ENCODE peak calls at places on chromosomes 6 and 20, in four cellular contexts. C is body of pancreas, B is AG04450, E is uterus. L is an unnamed sample.

GRCh38 chr6:157557541-157557940 is 176.6 kb downstream of the ZDHHC14 start:
- DNase-seq in C (no peak), B (no peak), E (no peak), L (no peak)

GRCh38 chr6:5866547-5867051 is 140.1 kb downstream of the NRN1 start:
- DNase-seq in C (no peak), B (no peak), E (no peak), L (no peak)

GRCh38 chr20:24640686-24641085 is 171.3 kb downstream of the SYNDIG1 start:
- DNase-seq in C (no peak), B (no peak), E (no peak), L (no peak)

GRCh38 chr6:90220273-90220672 is 76.4 kb downstream of the BACH2 start:
- DNase-seq in C (no peak), B (no peak), E (no peak), L (no peak)

GRCh38 chr6:82783587-82784253 is 281.9 kb downstream of the UBE3D start:
- DNase-seq in C (no peak), B (no peak), E (no peak), L (no peak)

GRCh38 chr6:161561938-161562337 is 288.1 kb upstream of the AGPAT4 start:
- DNase-seq in C (no peak), B (no peak), E (no peak), L (no peak)

GRCh38 chr6:43113431-43114260 is 37.5 kb downstream of the PTK7 start:
- DNase-seq in C (no peak), B (no peak), E (peak; percentile 59), L (no peak)

GRCh38 chr6:165817148-165817547 is 154.1 kb upstream of the PDE10A start:
- DNase-seq in C (no peak), B (no peak), E (no peak), L (no peak)

GRCh38 chr6:107555449-107555848 is 65.5 kb downstream of the SOBP start:
- DNase-seq in C (no peak), B (no peak), E (no peak), L (no peak)

GRCh38 chr6:106186714-106187113 is 100.6 kb downstream of the PRDM1 start:
- DNase-seq in C (no peak), B (no peak), E (no peak), L (no peak)

GRCh38 chr20:37288091-37288490 is 1.4 kb upstream of the MANBAL start:
- DNase-seq in C (no peak), B (no peak), E (no peak), L (no peak)

GRCh38 chr6:29847871-29848630 is 20.4 kb downstream of the HLA-G start:
- DNase-seq in C (peak; percentile 82), B (peak; percentile 6), E (peak; percentile 78), L (peak; percentile 94)

GRCh38 chr6:33761922-33762629 is 15.4 kb upstream of the IP6K3 start:
- DNase-seq in C (peak; percentile 77), B (no peak), E (peak; percentile 44), L (peak; percentile 25)

GRCh38 chr6:95420792-95421191 is 156.5 kb upstream of the MANEA start:
- DNase-seq in C (no peak), B (no peak), E (no peak), L (no peak)

GRCh38 chr6:43575105-43575771 is 600 bp downstream of the XPO5 start:
- DNase-seq in C (no peak), B (no peak), E (no peak), L (no peak)

GRCh38 chr6:2158596-2159271 is 86.7 kb downstream of the GMDS start:
- DNase-seq in C (no peak), B (no peak), E (no peak), L (no peak)

GRCh38 chr6:37027036-37027720 is 21.7 kb downstream of the FGD2 start:
- DNase-seq in C (no peak), B (no peak), E (no peak), L (no peak)

GRCh38 chr6:56984374-56984773 is 29.5 kb downstream of the BEND6 start:
- DNase-seq in C (no peak), B (no peak), E (no peak), L (no peak)

GRCh38 chr6:48560408-48560807 is 449.4 kb upstream of the PTCHD4 start:
- DNase-seq in C (no peak), B (no peak), E (no peak), L (no peak)

GRCh38 chr6:139496654-139497343 is 122.4 kb upstream of the CITED2 start:
- DNase-seq in C (no peak), B (no peak), E (no peak), L (no peak)

GRCh38 chr6:108868551-108869145 is 20.4 kb downstream of the ARMC2 start:
- DNase-seq in C (no peak), B (no peak), E (no peak), L (no peak)

GRCh38 chr6:166767191-166767590 is 140.1 kb upstream of the RPS6KA2 start:
- DNase-seq in C (no peak), B (no peak), E (no peak), L (no peak)

GRCh38 chr20:2865630-2866029 is 7.7 kb upstream of the PTPRA start:
- DNase-seq in C (no peak), B (no peak), E (no peak), L (no peak)

GRCh38 chr20:2658414-2659354 is 5.3 kb downstream of the IDH3B start:
- DNase-seq in C (no peak), B (no peak), E (no peak), L (no peak)

GRCh38 chr6:128368213-128369000 is 152.0 kb downstream of the PTPRK start:
- DNase-seq in C (no peak), B (no peak), E (no peak), L (no peak)

GRCh38 chr6:169724554-169725269 is 412 bp upstream of the PHF10 start:
- DNase-seq in C (peak; percentile 54), B (no peak), E (peak; percentile 51), L (peak; percentile 77)

DNA sequence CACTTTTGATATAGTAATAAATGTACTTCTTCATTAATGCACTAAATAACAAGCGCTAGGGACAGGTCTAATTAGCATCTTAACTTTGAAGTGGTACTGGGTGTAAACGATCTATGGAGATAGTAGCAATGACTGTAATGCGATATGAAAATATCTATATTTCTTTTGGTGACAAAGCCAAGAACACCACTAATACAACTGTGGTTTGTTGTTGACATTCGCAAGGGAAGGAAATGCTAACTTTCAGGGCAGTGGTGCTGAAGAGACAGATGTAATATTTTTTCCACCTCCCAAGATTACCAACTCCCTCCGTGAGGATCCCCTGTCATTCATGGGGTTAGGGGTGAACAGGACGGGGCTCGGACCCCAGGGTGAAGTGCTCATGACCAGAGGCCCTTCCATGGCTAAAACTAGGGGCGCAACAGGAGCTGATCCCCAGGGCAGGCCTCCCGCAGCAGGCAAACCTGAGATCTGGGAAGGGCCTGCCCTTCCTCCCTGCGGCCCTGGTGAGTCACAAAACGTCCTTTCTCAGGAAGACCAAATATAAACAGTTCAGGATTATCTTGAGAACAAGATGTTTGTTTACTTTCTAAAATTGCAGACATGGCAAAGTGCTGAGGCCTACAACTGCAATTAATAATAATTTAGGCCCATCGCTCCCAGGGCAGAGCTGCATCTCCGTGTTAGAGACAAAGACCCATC is 65.0 kb upstream of the TOX2 start:
- DNase-seq in C (no peak), B (peak; percentile 29), E (no peak), L (no peak)
- H3K27ac ChIP-seq in C (no peak overlapping the region), B (peak overlapping the region; percentile 76), E (peak overlapping the region; percentile 11), L (peak overlapping the region; percentile 70)

DNA sequence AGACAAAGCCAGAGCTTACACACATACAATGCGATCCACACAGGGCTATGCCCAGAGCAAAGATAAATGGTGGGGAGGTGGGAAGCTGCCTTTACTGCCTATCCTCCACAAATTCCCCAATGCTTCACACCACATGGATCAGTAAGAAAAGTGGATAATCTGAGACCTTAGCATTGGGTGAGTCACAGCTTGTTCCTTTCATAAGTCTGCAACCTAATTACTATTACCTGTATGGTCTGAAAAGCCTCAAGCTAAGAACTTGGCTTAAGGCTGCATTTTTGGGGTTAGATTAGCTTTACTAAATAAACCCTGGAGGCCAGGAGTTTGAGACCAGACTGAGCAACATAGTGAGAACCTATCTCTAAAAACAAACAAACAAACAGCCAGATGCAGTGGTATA is 66.0 kb upstream of the BTBD3 start:
- DNase-seq in C (no peak), B (no peak), E (no peak), L (no peak)
- H3K27ac ChIP-seq in C (no peak overlapping the region), B (no peak overlapping the region), E (no peak overlapping the region), L (no peak overlapping the region)

GRCh38 chr20:49629606-49630005 is 61.7 kb upstream of the PTGIS start:
- DNase-seq in C (no peak), B (no peak), E (no peak), L (no peak)

GRCh38 chr20:49624317-49624716 is 56.4 kb upstream of the PTGIS start:
- DNase-seq in C (no peak), B (no peak), E (no peak), L (no peak)

GRCh38 chr20:49631074-49631716 is 63.3 kb upstream of the PTGIS start:
- DNase-seq in C (no peak), B (no peak), E (no peak), L (no peak)

GRCh38 chr20:49630396-49630951 is 62.5 kb upstream of the PTGIS start:
- DNase-seq in C (no peak), B (no peak), E (no peak), L (no peak)

GRCh38 chr20:49627329-49627761 is 59.4 kb upstream of the PTGIS start:
- DNase-seq in C (no peak), B (no peak), E (no peak), L (no peak)
- H3K27ac ChIP-seq in C (no peak overlapping the region), B (no peak overlapping the region), E (no peak overlapping the region), L (no peak overlapping the region)

GRCh38 chr6:109878291-109878690 is 99.8 kb upstream of the GPR6 start:
- DNase-seq in C (no peak), B (no peak), E (no peak), L (no peak)
- H3K27ac ChIP-seq in C (no peak overlapping the region), B (no peak overlapping the region), E (peak overlapping the region; percentile 64), L (no peak overlapping the region)

GRCh38 chr20:62493253-62493885 is 17.6 kb upstream of the GATA5 start:
- DNase-seq in C (no peak), B (no peak), E (no peak), L (no peak)

GRCh38 chr20:62492711-62493110 is 16.9 kb upstream of the GATA5 start:
- DNase-seq in C (no peak), B (no peak), E (no peak), L (no peak)

GRCh38 chr20:62494537-62494936 is 18.7 kb upstream of the GATA5 start:
- DNase-seq in C (no peak), B (no peak), E (no peak), L (peak; percentile 56)

GRCh38 chr20:62494980-62495797 is 19.4 kb upstream of the GATA5 start:
- DNase-seq in C (no peak), B (no peak), E (no peak), L (no peak)

DNA sequence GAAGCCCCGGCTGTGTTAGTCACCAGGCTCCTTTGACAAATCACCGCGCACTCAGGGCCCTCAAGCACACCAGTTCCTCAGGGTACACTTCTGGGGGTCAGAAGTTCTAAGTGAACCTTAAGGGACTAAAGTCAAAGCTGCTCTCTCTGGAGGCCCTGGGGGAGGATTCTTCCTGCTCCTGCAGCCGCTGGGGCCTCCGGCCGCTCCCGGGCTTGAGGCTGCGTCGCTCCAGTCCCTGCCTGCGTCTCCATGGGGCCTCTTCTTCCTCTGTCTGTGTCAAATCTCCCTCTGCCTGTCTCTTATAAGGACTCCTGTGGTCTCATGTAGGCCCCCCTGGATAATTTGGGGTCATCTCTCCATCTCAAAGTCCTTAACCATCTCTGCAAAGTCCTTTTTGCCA is 18.1 kb upstream of the GATA5 start:
- DNase-seq in C (no peak), B (no peak), E (no peak), L (no peak)
- H3K27ac ChIP-seq in C (no peak overlapping the region), B (no peak overlapping the region), E (no peak overlapping the region), L (no peak overlapping the region)

GRCh38 chr6:26097268-26097875 is 10.1 kb downstream of the HFE start:
- DNase-seq in C (peak; percentile 73), B (no peak), E (peak; percentile 58), L (no peak)
- H3K27ac ChIP-seq in C (no peak overlapping the region), B (no peak overlapping the region), E (no peak overlapping the region), L (no peak overlapping the region)

GRCh38 chr6:159716247-159717086 is 10.8 kb upstream of the WTAP start:
- DNase-seq in C (peak; percentile 34), B (peak; percentile 89), E (peak; percentile 65), L (no peak)
- H3K27ac ChIP-seq in C (peak overlapping the region; percentile 59), B (peak overlapping the region; percentile 94), E (peak overlapping the region; percentile 82), L (peak overlapping the region; percentile 77)